ENCODE peak calls at places on chromosomes 1 and 21, in nine cellular contexts. C, F, D, M, O, T, A, Z and Q are unnamed samples.

GRCh38 chr1:94013331-94013925 is 104.2 kb upstream of the GCLM start:
- DNase-seq in A (no peak), D (no peak), F (no peak), Z (no peak), C (no peak), M (no peak), O (no peak), T (no peak), Q (peak)

GRCh38 chr1:67843335-67843734 is 10.1 kb upstream of the GNG12 start:
- DNase-seq in C (no peak), M (no peak), D (no peak), Z (no peak), O (no peak), F (no peak), A (peak), T (no peak), Q (no peak)

GRCh38 chr1:63557365-63557987 is 34.2 kb downstream of the EFCAB7 start:
- DNase-seq in T (peak), F (no peak), M (no peak), O (no peak), A (peak), C (peak), D (peak), Z (no peak), Q (no peak)

GRCh38 chr1:25875856-25876692 is 566 bp upstream of the PAQR7 start:
- DNase-seq in O (peak), T (no peak), A (no peak), F (no peak), M (no peak), C (no peak), Z (no peak), D (no peak), Q (no peak)

GRCh38 chr1:81738902-81739301 is 61.8 kb upstream of the ADGRL2 start:
- DNase-seq in D (no peak), O (no peak), M (no peak), C (no peak), T (no peak), F (no peak), Z (no peak), A (no peak), Q (no peak)

GRCh38 chr1:226783202-226783601 is 44.1 kb upstream of the ITPKB start:
- DNase-seq in A (no peak), M (no peak), C (no peak), Z (no peak), D (no peak), F (no peak), O (no peak), T (no peak), Q (no peak)

GRCh38 chr1:224170748-224171478 is 12.1 kb upstream of the DEGS1 start:
- DNase-seq in D (no peak), T (peak), A (no peak), Z (no peak), F (no peak), O (no peak), C (no peak), M (no peak), Q (no peak)

GRCh38 chr1:36157115-36157903 is 1.3 kb downstream of the MAP7D1 start:
- DNase-seq in A (no peak), Z (no peak), O (no peak), T (peak), M (no peak), F (no peak), D (no peak), C (no peak), Q (no peak)

GRCh38 chr1:100360790-100361232 is 8.5 kb downstream of the CDC14A start:
- DNase-seq in Z (no peak), M (no peak), D (no peak), C (no peak), F (no peak), T (peak), A (peak), O (no peak), Q (no peak)

GRCh38 chr1:149931212-149931805 is 3.7 kb upstream of the SF3B4 start:
- DNase-seq in F (no peak), C (no peak), A (no peak), O (no peak), M (no peak), Z (no peak), D (no peak), T (no peak), Q (no peak)

GRCh38 chr1:216919033-216919970 is 196.1 kb upstream of the ESRRG start:
- DNase-seq in T (no peak), D (no peak), A (no peak), C (no peak), O (no peak), M (no peak), F (no peak), Z (no peak), Q (no peak)

GRCh38 chr21:31781737-31782136 is 49.8 kb upstream of the SCAF4 start:
- DNase-seq in F (no peak), Z (no peak), M (no peak), O (no peak), A (peak), D (no peak), C (peak), T (peak), Q (no peak)

GRCh38 chr1:28517649-28517999 is 11.8 kb downstream of the RCC1 start:
- DNase-seq in A (peak), F (no peak), D (no peak), O (no peak), Z (no peak), C (peak), T (no peak), M (no peak), Q (no peak)

GRCh38 chr21:34511787-34512451 is at the start of gene KCNE1:
- DNase-seq in F (no peak), Z (no peak), C (no peak), M (no peak), A (no peak), T (peak), O (no peak), D (no peak), Q (no peak)

GRCh38 chr1:203031467-203031866 is 5.2 kb downstream of the PPFIA4 start:
- DNase-seq in D (no peak), O (no peak), C (no peak), A (peak), F (no peak), T (no peak), M (no peak), Z (no peak), Q (no peak)

GRCh38 chr1:21254335-21254951 is 35.8 kb downstream of the ECE1 start:
- DNase-seq in T (peak), A (peak), F (no peak), M (no peak), C (peak), D (no peak), Z (no peak), O (no peak), Q (no peak)

GRCh38 chr1:112794654-112795239 is 79.6 kb upstream of the PPM1J start:
- DNase-seq in A (no peak), D (no peak), M (no peak), O (no peak), T (no peak), Z (peak), C (no peak), F (no peak), Q (no peak)

GRCh38 chr1:207026177-207026576 is 6.4 kb downstream of the C1orf116 start:
- DNase-seq in O (no peak), D (no peak), A (no peak), F (no peak), Z (no peak), C (no peak), T (no peak), M (no peak), Q (no peak)

GRCh38 chr1:22164841-22165808 is 22.2 kb upstream of the WNT4 start:
- DNase-seq in F (no peak), C (no peak), Z (no peak), A (no peak), T (no peak), D (no peak), O (no peak), M (no peak), Q (no peak)

GRCh38 chr21:46205766-46206162 is 21.5 kb upstream of the SPATC1L start:
- DNase-seq in C (no peak), D (no peak), F (no peak), Z (no peak), M (no peak), T (no peak), A (no peak), O (no peak), Q (no peak)

GRCh38 chr1:169892819-169893644 is 664 bp downstream of the SCYL3 start:
- DNase-seq in A (peak), T (no peak), O (peak), C (peak), M (no peak), F (no peak), Z (no peak), D (no peak), Q (peak)

GRCh38 chr1:230641900-230642262 is 400 bp upstream of the COG2 start:
- DNase-seq in T (no peak), A (no peak), F (no peak), M (no peak), C (no peak), O (no peak), D (no peak), Z (no peak), Q (no peak)

GRCh38 chr21:41611966-41612606 is 104.1 kb upstream of the TMPRSS2 start:
- DNase-seq in M (no peak), T (no peak), O (no peak), F (no peak), D (no peak), C (peak), Z (no peak), A (peak), Q (no peak)

GRCh38 chr1:41378999-41379740 is 17.9 kb downstream of the FOXO6 start:
- DNase-seq in C (no peak), Z (no peak), M (no peak), D (no peak), F (no peak), A (no peak), T (no peak), O (no peak), Q (no peak)

GRCh38 chr1:10510520-10511493 is 36.1 kb downstream of the PEX14 start:
- DNase-seq in F (peak), D (peak), A (peak), T (peak), Z (peak), O (peak), C (peak), M (no peak), Q (peak)

GRCh38 chr1:87024936-87025537 is 110.6 kb downstream of the HS2ST1 start:
- DNase-seq in F (no peak), M (no peak), C (no peak), A (peak), T (peak), D (no peak), O (no peak), Z (no peak), Q (no peak)

GRCh38 chr1:110648405-110648804 is 26.3 kb downstream of the KCNA3 start:
- DNase-seq in O (no peak), T (no peak), M (no peak), F (no peak), A (no peak), Z (no peak), C (no peak), D (no peak), Q (no peak)

GRCh38 chr1:53249706-53250105 is 11.4 kb upstream of the MAGOH start:
- DNase-seq in C (no peak), M (no peak), D (no peak), O (no peak), A (no peak), Z (no peak), T (no peak), F (no peak), Q (no peak)

GRCh38 chr1:41394918-41395598 is 33.8 kb downstream of the FOXO6 start:
- DNase-seq in A (peak), M (peak), C (no peak), F (no peak), D (no peak), O (no peak), Z (peak), T (no peak), Q (no peak)